ENCODE peak calls at places on chromosomes 11 and 22, in five cellular contexts. One of them, this sample, is unnamed.

GRCh38 chr22:33853200-33854097 is 66.8 kb downstream of the LARGE1 start:
- DNase-seq in CD4-positive, CD25-positive, alpha-beta regulatory T cell: peak
- DNase-seq in cerebellar cortex: peak
- DNase-seq in T follicular helper cell: no peak
- DNase-seq in HFFc6: peak
- DNase-seq in this sample: peak

GRCh38 chr22:38572065-38572464 is 2.1 kb upstream of the DMC1 start:
- DNase-seq in CD4-positive, CD25-positive, alpha-beta regulatory T cell: peak
- DNase-seq in cerebellar cortex: peak
- DNase-seq in T follicular helper cell: peak
- DNase-seq in HFFc6: peak
- DNase-seq in this sample: no peak

GRCh38 chr11:1157645-1158591 is at the start of gene MUC5AC:
- DNase-seq in CD4-positive, CD25-positive, alpha-beta regulatory T cell: no peak
- DNase-seq in cerebellar cortex: no peak
- DNase-seq in T follicular helper cell: no peak
- DNase-seq in HFFc6: no peak
- DNase-seq in this sample: no peak

GRCh38 chr11:73528013-73528412 is 69.9 kb downstream of the FAM168A start:
- DNase-seq in CD4-positive, CD25-positive, alpha-beta regulatory T cell: no peak
- DNase-seq in cerebellar cortex: no peak
- DNase-seq in T follicular helper cell: no peak
- DNase-seq in HFFc6: no peak
- DNase-seq in this sample: no peak

GRCh38 chr22:38082986-38083710 is 836 bp downstream of the SLC16A8 start:
- DNase-seq in CD4-positive, CD25-positive, alpha-beta regulatory T cell: no peak
- DNase-seq in cerebellar cortex: no peak
- DNase-seq in T follicular helper cell: no peak
- DNase-seq in HFFc6: no peak
- DNase-seq in this sample: no peak

GRCh38 chr11:7672276-7672959 is 882 bp downstream of the CYB5R2 start:
- DNase-seq in CD4-positive, CD25-positive, alpha-beta regulatory T cell: no peak
- DNase-seq in cerebellar cortex: no peak
- DNase-seq in T follicular helper cell: no peak
- DNase-seq in HFFc6: no peak
- DNase-seq in this sample: no peak

GRCh38 chr11:31487848-31488247 is 21.6 kb downstream of the IMMP1L start:
- DNase-seq in CD4-positive, CD25-positive, alpha-beta regulatory T cell: peak
- DNase-seq in cerebellar cortex: no peak
- DNase-seq in T follicular helper cell: no peak
- DNase-seq in HFFc6: peak
- DNase-seq in this sample: no peak

GRCh38 chr11:97355230-97355629 is 965.4 kb downstream of the JRKL start:
- DNase-seq in CD4-positive, CD25-positive, alpha-beta regulatory T cell: no peak
- DNase-seq in cerebellar cortex: no peak
- DNase-seq in T follicular helper cell: no peak
- DNase-seq in HFFc6: no peak
- DNase-seq in this sample: no peak

GRCh38 chr11:44817207-44817944 is 90.6 kb downstream of the TSPAN18 start:
- DNase-seq in CD4-positive, CD25-positive, alpha-beta regulatory T cell: no peak
- DNase-seq in cerebellar cortex: peak
- DNase-seq in T follicular helper cell: no peak
- DNase-seq in HFFc6: peak
- DNase-seq in this sample: no peak

GRCh38 chr11:124740277-124740882 is 638 bp downstream of the NRGN start:
- DNase-seq in CD4-positive, CD25-positive, alpha-beta regulatory T cell: peak
- DNase-seq in cerebellar cortex: no peak
- DNase-seq in T follicular helper cell: no peak
- DNase-seq in HFFc6: no peak
- DNase-seq in this sample: no peak

GRCh38 chr11:124982043-124982442 is 28.0 kb downstream of the CCDC15 start:
- DNase-seq in CD4-positive, CD25-positive, alpha-beta regulatory T cell: no peak
- DNase-seq in cerebellar cortex: no peak
- DNase-seq in T follicular helper cell: no peak
- DNase-seq in HFFc6: no peak
- DNase-seq in this sample: no peak

GRCh38 chr11:11857769-11858168 is 16.0 kb downstream of the USP47 start:
- DNase-seq in CD4-positive, CD25-positive, alpha-beta regulatory T cell: peak
- DNase-seq in cerebellar cortex: no peak
- DNase-seq in T follicular helper cell: no peak
- DNase-seq in HFFc6: no peak
- DNase-seq in this sample: no peak

GRCh38 chr11:123011510-123011909 is 29.9 kb upstream of the BSX start:
- DNase-seq in CD4-positive, CD25-positive, alpha-beta regulatory T cell: no peak
- DNase-seq in cerebellar cortex: no peak
- DNase-seq in T follicular helper cell: no peak
- DNase-seq in HFFc6: no peak
- DNase-seq in this sample: no peak

GRCh38 chr11:8671651-8672062 is 10.8 kb downstream of the TRIM66 start:
- DNase-seq in CD4-positive, CD25-positive, alpha-beta regulatory T cell: no peak
- DNase-seq in cerebellar cortex: peak
- DNase-seq in T follicular helper cell: no peak
- DNase-seq in HFFc6: no peak
- DNase-seq in this sample: no peak

GRCh38 chr11:120235024-120235628 is 4.8 kb upstream of the POU2F3 start:
- DNase-seq in CD4-positive, CD25-positive, alpha-beta regulatory T cell: peak
- DNase-seq in cerebellar cortex: peak
- DNase-seq in T follicular helper cell: peak
- DNase-seq in HFFc6: peak
- DNase-seq in this sample: peak

GRCh38 chr11:10770626-10771254 is 19.7 kb downstream of the CTR9 start:
- DNase-seq in CD4-positive, CD25-positive, alpha-beta regulatory T cell: peak
- DNase-seq in cerebellar cortex: peak
- DNase-seq in T follicular helper cell: no peak
- DNase-seq in HFFc6: peak
- DNase-seq in this sample: no peak

GRCh38 chr11:1293619-1294015 is 15.8 kb downstream of the TOLLIP start:
- DNase-seq in CD4-positive, CD25-positive, alpha-beta regulatory T cell: peak
- DNase-seq in cerebellar cortex: peak
- DNase-seq in T follicular helper cell: no peak
- DNase-seq in HFFc6: no peak
- DNase-seq in this sample: no peak

GRCh38 chr11:14089690-14090462 is 127.4 kb downstream of the SPON1 start:
- DNase-seq in CD4-positive, CD25-positive, alpha-beta regulatory T cell: no peak
- DNase-seq in cerebellar cortex: no peak
- DNase-seq in T follicular helper cell: no peak
- DNase-seq in HFFc6: no peak
- DNase-seq in this sample: no peak

GRCh38 chr22:45008853-45009751 is 703 bp downstream of the PHF21B start:
- DNase-seq in CD4-positive, CD25-positive, alpha-beta regulatory T cell: no peak
- DNase-seq in cerebellar cortex: no peak
- DNase-seq in T follicular helper cell: no peak
- DNase-seq in HFFc6: no peak
- DNase-seq in this sample: no peak

GRCh38 chr11:60498853-60499252 is 6.3 kb downstream of the MS4A12 start:
- DNase-seq in CD4-positive, CD25-positive, alpha-beta regulatory T cell: no peak
- DNase-seq in cerebellar cortex: no peak
- DNase-seq in T follicular helper cell: no peak
- DNase-seq in HFFc6: no peak
- DNase-seq in this sample: no peak

GRCh38 chr22:47164514-47165337 is 402.3 kb downstream of the TBC1D22A start:
- DNase-seq in CD4-positive, CD25-positive, alpha-beta regulatory T cell: no peak
- DNase-seq in cerebellar cortex: no peak
- DNase-seq in T follicular helper cell: no peak
- DNase-seq in HFFc6: no peak
- DNase-seq in this sample: no peak

GRCh38 chr11:14537134-14537599 is 17.0 kb upstream of the PSMA1 start:
- DNase-seq in CD4-positive, CD25-positive, alpha-beta regulatory T cell: peak
- DNase-seq in cerebellar cortex: peak
- DNase-seq in T follicular helper cell: peak
- DNase-seq in HFFc6: peak
- DNase-seq in this sample: no peak

GRCh38 chr11:73323464-73323863 is 15.4 kb downstream of the ARHGEF17 start:
- DNase-seq in CD4-positive, CD25-positive, alpha-beta regulatory T cell: no peak
- DNase-seq in cerebellar cortex: no peak
- DNase-seq in T follicular helper cell: no peak
- DNase-seq in HFFc6: peak
- DNase-seq in this sample: no peak

GRCh38 chr11:2675540-2675939 is 24.3 kb downstream of the KCNQ1OT1 start:
- DNase-seq in CD4-positive, CD25-positive, alpha-beta regulatory T cell: no peak
- DNase-seq in cerebellar cortex: no peak
- DNase-seq in T follicular helper cell: no peak
- DNase-seq in HFFc6: no peak
- DNase-seq in this sample: no peak

GRCh38 chr11:130894322-130895025 is 21.8 kb downstream of the SNX19 start:
- DNase-seq in CD4-positive, CD25-positive, alpha-beta regulatory T cell: peak
- DNase-seq in cerebellar cortex: peak
- DNase-seq in T follicular helper cell: peak
- DNase-seq in HFFc6: no peak
- DNase-seq in this sample: no peak

GRCh38 chr11:95092549-95093324 is 3.1 kb downstream of the ENDOD1 start:
- DNase-seq in CD4-positive, CD25-positive, alpha-beta regulatory T cell: peak
- DNase-seq in cerebellar cortex: peak
- DNase-seq in T follicular helper cell: no peak
- DNase-seq in HFFc6: peak
- DNase-seq in this sample: no peak

GRCh38 chr11:97454988-97455387 is 1065.2 kb downstream of the JRKL start:
- DNase-seq in CD4-positive, CD25-positive, alpha-beta regulatory T cell: no peak
- DNase-seq in cerebellar cortex: no peak
- DNase-seq in T follicular helper cell: no peak
- DNase-seq in HFFc6: no peak
- DNase-seq in this sample: no peak

GRCh38 chr11:69950120-69950519 is 128.0 kb upstream of the ANO1 start:
- DNase-seq in CD4-positive, CD25-positive, alpha-beta regulatory T cell: peak
- DNase-seq in cerebellar cortex: peak
- DNase-seq in T follicular helper cell: no peak
- DNase-seq in HFFc6: no peak
- DNase-seq in this sample: no peak

GRCh38 chr22:46122511-46122971 is 27.8 kb upstream of the PPARA start:
- DNase-seq in CD4-positive, CD25-positive, alpha-beta regulatory T cell: peak
- DNase-seq in cerebellar cortex: peak
- DNase-seq in T follicular helper cell: peak
- DNase-seq in HFFc6: no peak
- DNase-seq in this sample: peak